ENCODE peak calls at places on chromosome 10, in seven cellular contexts. T is activated naive CD8-positive, alpha-beta T cell treated with anti-CD3 and anti-CD28 coated beads, Interleukin-2, amount 50 U/mL, for 16 hours; V is caudate nucleus; X is cardiac fibroblast; H is endothelial cell; I is pons; O is astrocyte of the spinal cord. N is an unnamed sample.

GRCh38 chr10:55374060-55374459 is 573.0 kb upstream of the PCDH15 start:
- DNase-seq in T (no peak), V (no peak), X (no peak), H (no peak), I (no peak), O (no peak), N (no peak)

GRCh38 chr10:5485948-5486851 is 13.2 kb downstream of the CALML5 start:
- DNase-seq in T (no peak), V (no peak), X (no peak), H (no peak), I (no peak), O (no peak), N (no peak)

GRCh38 chr10:94210465-94211186 is 152.1 kb downstream of the NOC3L start:
- DNase-seq in T (no peak), V (no peak), X (no peak), H (no peak), I (no peak), O (no peak), N (no peak)

GRCh38 chr10:26269754-26270153 is 53.2 kb downstream of the GAD2 start:
- DNase-seq in T (no peak), V (no peak), X (peak), H (peak), I (peak), O (peak), N (peak)

GRCh38 chr10:122590158-122590557 is 29.6 kb downstream of the DMBT1 start:
- DNase-seq in T (no peak), V (no peak), X (no peak), H (no peak), I (no peak), O (no peak), N (no peak)

GRCh38 chr10:113067516-113067915 is 117.5 kb downstream of the TCF7L2 start:
- DNase-seq in T (no peak), V (no peak), X (no peak), H (no peak), I (no peak), O (no peak), N (no peak)

GRCh38 chr10:100562008-100562672 is 26.4 kb downstream of the HIF1AN start:
- DNase-seq in T (peak), V (peak), X (peak), H (peak), I (peak), O (peak), N (peak)

GRCh38 chr10:102579206-102579790 is 65.0 kb upstream of the TRIM8 start:
- DNase-seq in T (no peak), V (no peak), X (peak), H (no peak), I (no peak), O (peak), N (peak)

GRCh38 chr10:13271552-13272163 is 28.2 kb downstream of the PHYH start:
- DNase-seq in T (no peak), V (no peak), X (peak), H (peak), I (peak), O (no peak), N (peak)

GRCh38 chr10:120420421-120420820 is 36.6 kb upstream of the PLPP4 start:
- DNase-seq in T (no peak), V (no peak), X (no peak), H (no peak), I (no peak), O (peak), N (no peak)

GRCh38 chr10:102918817-102919236 is 733 bp downstream of the CNNM2 start:
- DNase-seq in T (no peak), V (no peak), X (no peak), H (no peak), I (no peak), O (no peak), N (no peak)

GRCh38 chr10:62185914-62186692 is 82.5 kb downstream of the RTKN2 start:
- DNase-seq in T (no peak), V (no peak), X (no peak), H (no peak), I (no peak), O (no peak), N (no peak)

GRCh38 chr10:112507988-112508387 is 61.0 kb downstream of the VTI1A start:
- DNase-seq in T (no peak), V (no peak), X (no peak), H (no peak), I (no peak), O (no peak), N (no peak)

GRCh38 chr10:72331575-72332422 is 22.9 kb downstream of the DNAJB12 start:
- DNase-seq in T (peak), V (peak), X (peak), H (peak), I (peak), O (peak), N (peak)

GRCh38 chr10:77669892-77670291 is 32.3 kb upstream of the KCNMA1 start:
- DNase-seq in T (no peak), V (no peak), X (no peak), H (no peak), I (no peak), O (no peak), N (no peak)

GRCh38 chr10:93160829-93161228 is 87.1 kb downstream of the CYP26A1 start:
- DNase-seq in T (no peak), V (no peak), X (peak), H (no peak), I (no peak), O (peak), N (peak)

GRCh38 chr10:1659221-1659791 is 78.0 kb downstream of the ADARB2 start:
- DNase-seq in T (no peak), V (no peak), X (no peak), H (no peak), I (no peak), O (no peak), N (no peak)

GRCh38 chr10:132942101-132942739 is at the start of gene CFAP46:
- DNase-seq in T (no peak), V (no peak), X (peak), H (peak), I (no peak), O (peak), N (peak)

GRCh38 chr10:13728898-13729535 is 142.3 kb downstream of the PRPF18 start:
- DNase-seq in T (no peak), V (no peak), X (no peak), H (no peak), I (no peak), O (no peak), N (no peak)

GRCh38 chr10:29117781-29118180 is 171.1 kb upstream of the LYZL1 start:
- DNase-seq in T (no peak), V (no peak), X (no peak), H (no peak), I (no peak), O (no peak), N (no peak)